ENCODE peak calls at places on chromosome 12, in five cellular contexts. X is endothelial cell; G is CD8-positive, alpha-beta T cell; Y is fibroblast of lung; H is lung. I is an unnamed sample.
A peak's percentile ranks its signal among the peaks of the same experiment; 100 is the strongest.

GRCh38 chr12:50825372-50825838 is 17.3 kb upstream of the TMPRSS12 start:
- DNase-seq in X (no peak), G (no peak), Y (peak; percentile 68), H (no peak), I (no peak)

GRCh38 chr12:65666876-65667275 is 157.4 kb upstream of the HMGA2 start:
- DNase-seq in X (no peak), G (no peak), Y (peak; percentile 72), H (no peak), I (no peak)

GRCh38 chr12:26287666-26288408 is 92.5 kb downstream of the SSPN start:
- DNase-seq in X (no peak), G (no peak), Y (peak; percentile 95), H (no peak), I (no peak)

GRCh38 chr12:104957388-104958008 is 592 bp downstream of the SLC41A2 start:
- DNase-seq in X (no peak), G (peak; percentile 27), Y (no peak), H (no peak), I (no peak)

GRCh38 chr12:91091916-91092715 is 19.2 kb downstream of the LUM start:
- DNase-seq in X (no peak), G (no peak), Y (peak; percentile 54), H (no peak), I (no peak)

GRCh38 chr12:28440209-28440608 is 250.0 kb downstream of the CCDC91 start:
- DNase-seq in X (no peak), G (no peak), Y (no peak), H (no peak), I (no peak)

GRCh38 chr12:6958609-6959375 is 7.6 kb downstream of the PTPN6 start:
- DNase-seq in X (no peak), G (peak; percentile 77), Y (no peak), H (no peak), I (peak; percentile 65)

GRCh38 chr12:58602179-58602578 is 318.1 kb downstream of the LRIG3 start:
- DNase-seq in X (no peak), G (no peak), Y (peak; percentile 46), H (no peak), I (no peak)

GRCh38 chr12:113040722-113041168 is 15.8 kb upstream of the DTX1 start:
- DNase-seq in X (no peak), G (no peak), Y (peak; percentile 47), H (peak; percentile 64), I (no peak)

GRCh38 chr12:90010089-90010488 is 301.5 kb upstream of the ATP2B1 start:
- DNase-seq in X (no peak), G (no peak), Y (no peak), H (no peak), I (no peak)

GRCh38 chr12:113227169-113227568 is 5.9 kb downstream of the TPCN1 start:
- DNase-seq in X (no peak), G (no peak), Y (no peak), H (no peak), I (no peak)

DNA sequence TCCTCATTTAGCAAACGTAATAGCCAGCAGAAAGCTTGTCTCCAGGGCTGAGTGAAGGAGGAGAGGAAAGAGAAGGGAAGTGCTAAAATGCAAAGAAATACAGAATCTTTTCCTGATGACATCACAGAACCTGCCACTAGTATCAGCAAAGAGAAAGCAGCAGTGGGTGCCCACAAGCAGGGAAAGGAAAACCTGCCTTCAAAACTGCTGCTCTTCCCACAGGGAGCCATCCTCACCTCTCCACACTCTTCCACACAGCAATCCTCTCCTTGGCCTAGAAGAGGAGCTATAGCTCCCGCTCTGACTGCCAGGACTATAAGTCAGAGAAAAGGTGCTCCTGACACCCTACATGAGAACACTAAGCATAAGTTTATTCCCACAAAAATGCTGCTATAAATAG is 11.3 kb downstream of the MED13L start:
- DNase-seq in X (no peak), G (no peak), Y (peak; percentile 61), H (no peak), I (no peak)
- TF ChIP-seq CTCF in X (no peak), G (no peak), Y (no peak), H (no peak), I (no peak)

GRCh38 chr12:19885092-19885813 is 446.0 kb downstream of the AEBP2 start:
- DNase-seq in X (no peak), G (no peak), Y (peak; percentile 48), H (no peak), I (no peak)
- TF ChIP-seq CTCF in X (no peak), G (no peak), Y (no peak), H (no peak), I (no peak)

GRCh38 chr12:76080017-76080728 is 4.3 kb downstream of the NAP1L1 start:
- DNase-seq in X (no peak), G (no peak), Y (peak; percentile 58), H (no peak), I (no peak)

GRCh38 chr12:76078748-76079147 is 5.7 kb downstream of the NAP1L1 start:
- DNase-seq in X (no peak), G (no peak), Y (no peak), H (no peak), I (no peak)

GRCh38 chr12:76083246-76083735 is 1.2 kb downstream of the NAP1L1 start:
- DNase-seq in X (no peak), G (no peak), Y (no peak), H (no peak), I (no peak)

GRCh38 chr12:76081909-76082308 is 2.6 kb downstream of the NAP1L1 start:
- DNase-seq in X (no peak), G (no peak), Y (no peak), H (no peak), I (no peak)

GRCh38 chr12:76080729-76081415 is 3.6 kb downstream of the NAP1L1 start:
- DNase-seq in X (peak; percentile 22), G (no peak), Y (peak; percentile 18), H (no peak), I (no peak)
- TF ChIP-seq CTCF in X (no peak), G (peak; percentile 17), Y (peak; percentile 36), H (no peak), I (no peak)

DNA sequence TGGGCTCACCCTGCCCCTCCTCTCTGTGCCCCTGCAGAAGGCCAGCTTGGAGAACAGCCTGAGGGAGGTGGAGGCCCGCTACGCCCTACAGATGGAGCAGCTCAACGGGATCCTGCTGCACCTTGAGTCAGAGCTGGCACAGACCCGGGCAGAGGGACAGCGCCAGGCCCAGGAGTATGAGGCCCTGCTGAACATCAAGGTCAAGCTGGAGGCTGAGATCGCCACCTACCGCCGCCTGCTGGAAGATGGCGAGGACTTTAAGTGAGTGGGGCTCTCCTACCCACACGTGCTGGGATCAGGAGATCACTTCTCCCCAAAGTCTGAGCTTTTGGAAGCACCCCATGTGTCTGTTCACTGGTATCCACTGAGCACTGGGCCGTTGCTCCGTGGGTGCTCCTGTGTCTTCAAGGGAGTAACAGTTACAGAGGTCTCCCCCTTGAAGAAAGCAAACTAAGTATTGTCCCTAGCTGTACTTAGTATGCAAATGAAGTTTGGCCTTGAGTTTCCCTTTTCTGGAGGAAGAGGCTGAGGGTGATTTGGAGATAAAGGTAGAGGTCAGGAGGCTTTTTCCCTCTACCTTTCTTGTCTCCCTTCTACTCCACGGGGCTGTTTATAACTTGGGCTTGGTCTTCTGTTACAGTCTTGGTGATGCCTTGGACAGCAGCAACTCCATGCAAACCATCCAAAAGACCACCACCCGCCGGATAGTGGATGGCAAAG is 3.3 kb downstream of the KRT18 start:
- DNase-seq in X (no peak), G (no peak), Y (no peak), H (peak; percentile 52), I (no peak)
- TF ChIP-seq CTCF in X (no peak), G (no peak), Y (no peak), H (no peak), I (no peak)

DNA sequence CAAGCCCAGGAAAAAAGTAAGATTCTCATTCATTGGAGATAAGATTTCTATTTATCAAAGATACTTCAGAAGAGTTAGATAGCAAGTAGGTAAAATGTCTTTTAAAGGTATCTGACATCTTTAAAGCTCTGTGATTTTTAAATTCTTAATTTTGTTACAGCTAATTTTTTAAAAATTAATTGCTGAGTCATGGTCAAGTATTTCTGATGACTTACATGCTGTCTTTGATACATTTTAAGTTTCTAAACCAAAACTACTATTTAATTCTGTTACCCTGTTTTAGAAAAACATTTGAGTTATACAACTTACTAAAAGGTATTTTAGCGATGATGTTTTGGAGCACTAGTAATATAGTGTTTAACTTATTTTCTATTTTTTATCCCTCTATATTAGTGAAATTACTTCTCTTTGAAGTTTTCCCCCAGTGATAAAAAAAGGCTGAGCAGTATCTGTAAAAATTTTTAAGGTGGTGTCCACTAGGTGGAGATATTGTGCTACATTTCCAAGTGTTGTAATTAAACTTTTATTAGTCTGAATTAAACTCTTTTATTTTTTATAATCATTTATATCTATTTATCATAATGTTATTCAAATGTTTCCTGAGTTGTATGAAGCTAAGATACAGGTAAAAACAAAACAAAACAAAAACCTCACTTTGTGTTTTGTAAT is 11.5 kb downstream of the ALG10 start:
- DNase-seq in X (no peak), G (no peak), Y (peak; percentile 15), H (no peak), I (no peak)
- TF ChIP-seq CTCF in X (peak; percentile 80), G (peak; percentile 77), Y (peak; percentile 48), H (no peak), I (peak; percentile 75)

DNA sequence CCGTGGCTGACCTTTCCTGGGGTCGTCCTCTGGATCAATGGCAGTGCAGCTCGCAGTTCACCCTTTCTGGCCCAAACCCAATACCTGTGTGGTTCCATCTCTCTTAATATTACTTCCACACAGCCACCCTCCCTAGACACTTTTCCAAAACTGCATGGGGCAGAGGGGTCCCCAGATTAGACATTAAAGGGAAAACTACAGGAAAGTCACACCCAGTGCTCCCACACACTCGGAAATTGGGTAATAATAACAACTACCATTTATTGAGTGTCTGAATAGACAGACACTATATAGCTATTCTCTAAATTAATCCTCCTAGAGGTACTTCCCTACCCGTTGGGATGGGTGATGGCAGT is 628 bp upstream of the PXN start:
- DNase-seq in X (no peak), G (no peak), Y (no peak), H (no peak), I (no peak)
- TF ChIP-seq CTCF in X (no peak), G (no peak), Y (no peak), H (no peak), I (no peak)

GRCh38 chr12:85951823-85952222 is 77.7 kb downstream of the NTS start:
- DNase-seq in X (no peak), G (no peak), Y (peak; percentile 9), H (no peak), I (no peak)
- TF ChIP-seq CTCF in X (peak; percentile 68), G (no peak), Y (peak; percentile 55), H (no peak), I (no peak)

GRCh38 chr12:69151254-69151751 is 88.1 kb upstream of the CPSF6 start:
- DNase-seq in X (no peak), G (no peak), Y (no peak), H (no peak), I (no peak)

GRCh38 chr12:69157023-69157655 is 82.2 kb upstream of the CPSF6 start:
- DNase-seq in X (peak; percentile 96), G (peak; percentile 90), Y (peak; percentile 72), H (peak; percentile 89), I (peak; percentile 83)

GRCh38 chr12:69150796-69151127 is 88.6 kb upstream of the CPSF6 start:
- DNase-seq in X (no peak), G (no peak), Y (no peak), H (no peak), I (no peak)

GRCh38 chr12:69150083-69150795 is 89.1 kb upstream of the CPSF6 start:
- DNase-seq in X (no peak), G (no peak), Y (no peak), H (no peak), I (no peak)

GRCh38 chr12:69154585-69155363 is 84.6 kb upstream of the CPSF6 start:
- DNase-seq in X (peak; percentile 59), G (peak; percentile 81), Y (peak; percentile 47), H (peak; percentile 72), I (peak; percentile 47)
- TF ChIP-seq CTCF in X (peak; percentile 94), G (peak; percentile 92), Y (peak; percentile 96), H (peak; percentile 80), I (peak; percentile 95)

I was measured in activated B cell treated with CpG ODN at 0.5 μM for 24 hours.